ENCODE peak calls at places on chromosomes 4 and X, in five cellular contexts. V is SK-N-MC; H is activated CD4-positive, alpha-beta T cell treated with anti-CD3 and anti-CD28 coated beads, Interleukin-2, amount 10 ng/mL, durations not matched to agents 7 days and 5 days; A is SW480; X is prostate gland. J is an unnamed sample.

GRCh38 chr4:116180056-116180690 is 905.2 kb downstream of the TRAM1L1 start:
- DNase-seq in V (peak; percentile 55), H (no peak), A (peak; percentile 11), X (no peak), J (peak; percentile 35)

GRCh38 chr4:2741626-2742025 is 14.5 kb downstream of the TNIP2 start:
- DNase-seq in V (no peak), H (no peak), A (no peak), X (no peak), J (no peak)

GRCh38 chr4:62344915-62345314 is 1144.8 kb downstream of the ADGRL3 start:
- DNase-seq in V (no peak), H (no peak), A (no peak), X (no peak), J (no peak)

GRCh38 chr4:173935622-173936405 is 347.7 kb downstream of the FBXO8 start:
- DNase-seq in V (no peak), H (no peak), A (no peak), X (no peak), J (peak; percentile 32)

GRCh38 chrX:1657367-1658082 is 42.7 kb downstream of the ASMT start:
- DNase-seq in V (no peak), H (peak; percentile 66), A (peak; percentile 20), X (no peak), J (no peak)

GRCh38 chr4:38024203-38024504 is 64.0 kb downstream of the PTTG2 start:
- DNase-seq in V (no peak), H (no peak), A (no peak), X (no peak), J (no peak)

GRCh38 chr4:99690472-99690871 is 32.8 kb upstream of the C4orf54 start:
- DNase-seq in V (no peak), H (no peak), A (no peak), X (no peak), J (no peak)

GRCh38 chr4:3482707-3483106 is 19.6 kb downstream of the DOK7 start:
- DNase-seq in V (no peak), H (no peak), A (no peak), X (no peak), J (no peak)

GRCh38 chrX:71958281-71958675 is 47.6 kb downstream of the NHSL2 start:
- DNase-seq in V (no peak), H (no peak), A (no peak), X (no peak), J (no peak)

GRCh38 chr4:78693777-78694456 is 82.2 kb upstream of the BMP2K start:
- DNase-seq in V (no peak), H (no peak), A (no peak), X (no peak), J (no peak)

GRCh38 chr4:70059149-70059548 is 8.9 kb downstream of the HTN1 start:
- DNase-seq in V (no peak), H (no peak), A (no peak), X (no peak), J (no peak)

GRCh38 chr4:185787926-185788679 is 23.9 kb downstream of the SORBS2 start:
- DNase-seq in V (no peak), H (no peak), A (no peak), X (no peak), J (no peak)

GRCh38 chr4:168784786-168785461 is 225.1 kb downstream of the CBR4 start:
- DNase-seq in V (no peak), H (no peak), A (peak; percentile 25), X (peak; percentile 39), J (peak; percentile 59)

GRCh38 chr4:1043658-1044468 is 32.4 kb downstream of the FGFRL1 start:
- DNase-seq in V (no peak), H (no peak), A (peak; percentile 96), X (no peak), J (peak; percentile 76)

GRCh38 chr4:38660838-38661237 is 3.2 kb upstream of the KLF3 start:
- DNase-seq in V (no peak), H (no peak), A (no peak), X (no peak), J (no peak)

GRCh38 chr4:111454961-111455360 is 690.3 kb upstream of the FAM241A start:
- DNase-seq in V (no peak), H (no peak), A (no peak), X (no peak), J (no peak)

GRCh38 chr4:3655485-3656429 is 110.4 kb upstream of the ADRA2C start:
- DNase-seq in V (no peak), H (no peak), A (no peak), X (no peak), J (no peak)

GRCh38 chrX:105267167-105267566 is 46.7 kb upstream of the TEX13A start:
- DNase-seq in V (peak; percentile 12), H (no peak), A (no peak), X (no peak), J (no peak)

GRCh38 chrX:53795583-53795982 is 109.1 kb upstream of the HUWE1 start:
- DNase-seq in V (no peak), H (no peak), A (no peak), X (no peak), J (no peak)

GRCh38 chr4:123588631-123589223 is 192.1 kb downstream of the SPRY1 start:
- DNase-seq in V (no peak), H (no peak), A (peak; percentile 96), X (no peak), J (peak; percentile 88)

GRCh38 chr4:41067369-41067768 is 147.0 kb downstream of the APBB2 start:
- DNase-seq in V (no peak), H (no peak), A (no peak), X (no peak), J (no peak)

GRCh38 chr4:24693636-24694035 is 101.7 kb upstream of the SOD3 start:
- DNase-seq in V (no peak), H (no peak), A (no peak), X (no peak), J (no peak)

GRCh38 chr4:110046588-110047049 is 133.9 kb downstream of the EGF start:
- DNase-seq in V (no peak), H (no peak), A (no peak), X (no peak), J (no peak)

GRCh38 chr4:119656986-119657635 is 28.5 kb upstream of the PDE5A start:
- DNase-seq in V (no peak), H (no peak), A (no peak), X (no peak), J (peak; percentile 45)

GRCh38 chrX:6226053-6226645 is 2.5 kb downstream of the NLGN4X start:
- DNase-seq in V (no peak), H (no peak), A (no peak), X (no peak), J (no peak)

GRCh38 chr4:140049924-140050681 is 103.9 kb downstream of the MAML3 start:
- DNase-seq in V (no peak), H (no peak), A (peak; percentile 23), X (no peak), J (peak; percentile 64)

GRCh38 chr4:105765690-105766407 is 57.3 kb downstream of the GSTCD start:
- DNase-seq in V (no peak), H (no peak), A (peak; percentile 72), X (no peak), J (peak; percentile 56)

J was measured in COLO829.